ENCODE peak calls at places on chromosomes 5 and 9, in ten cellular contexts. U is activated naive CD4-positive, alpha-beta T cell treated with anti-CD3 and anti-CD28 coated beads, Interleukin-2, amount 50 U/mL, for 72 hours; Y is lower lobe of right lung; L is heart left ventricle; Z is CD4-positive, alpha-beta T cell; Q is activated CD4-positive, alpha-beta T cell treated with anti-CD3 and anti-CD28 coated beads for 36 hours; O is activated CD8-positive, alpha-beta T cell treated with anti-CD3 and anti-CD28 coated beads for 36 hours; T is right cardiac atrium; J is gastrocnemius medialis; P is activated B cell treated with CpG ODN at 0.5 μM for 24 hours. E is an unnamed sample.

GRCh38 chr5:178740926-178741325 is 10.5 kb upstream of the ZNF354A start:
- ATAC-seq in Y (no peak), Q (no peak), L (no peak), J (no peak), T (no peak), O (no peak), P (no peak), Z (no peak), U (no peak), E (no peak)

GRCh38 chr5:2415678-2416077 is 335.8 kb downstream of the IRX2 start:
- ATAC-seq in T (no peak), L (no peak), O (no peak), Y (no peak), Q (no peak), Z (no peak), J (no peak), P (no peak), U (no peak), E (peak)

GRCh38 chr5:142743677-142744441 is 26.3 kb upstream of the ARHGAP26 start:
- ATAC-seq in Z (no peak), Y (no peak), T (peak), U (no peak), Q (no peak), O (no peak), J (peak), L (peak), P (no peak), E (peak)

GRCh38 chr5:15013654-15014463 is 142.3 kb upstream of the ANKH start:
- ATAC-seq in L (peak), Y (peak), P (peak), Z (peak), J (peak), T (peak), O (no peak), Q (no peak), U (peak), E (peak)

GRCh38 chr5:74069741-74070140 is 443.7 kb downstream of the ARHGEF28 start:
- ATAC-seq in Y (no peak), P (no peak), Z (no peak), O (no peak), U (no peak), T (no peak), J (no peak), Q (no peak), L (no peak), E (no peak)

GRCh38 chr5:14869286-14870164 is 2.1 kb downstream of the ANKH start:
- ATAC-seq in Z (peak), L (peak), T (no peak), O (peak), U (peak), Q (peak), P (no peak), Y (no peak), J (peak), E (no peak)

GRCh38 chr5:79257314-79257713 is 21.4 kb downstream of the JMY start:
- ATAC-seq in Y (no peak), Z (no peak), U (no peak), J (no peak), O (no peak), Q (no peak), P (no peak), T (no peak), L (no peak), E (no peak)

GRCh38 chr5:26807231-26808199 is 230.9 kb downstream of the CDH9 start:
- ATAC-seq in U (peak), Z (no peak), Y (peak), J (no peak), P (no peak), O (no peak), T (no peak), L (no peak), Q (no peak), E (no peak)

GRCh38 chr5:173771743-173772406 is 116.3 kb upstream of the CPEB4 start:
- ATAC-seq in J (no peak), L (no peak), P (no peak), T (no peak), U (no peak), Y (no peak), Q (no peak), O (no peak), Z (no peak), E (no peak)

GRCh38 chr5:170291324-170291847 is 6.2 kb downstream of the LCP2 start:
- ATAC-seq in J (no peak), P (no peak), O (peak), Q (peak), U (peak), L (no peak), T (no peak), Z (peak), Y (no peak), E (no peak)

GRCh38 chr5:172775326-172776234 is 4.6 kb upstream of the DUSP1 start:
- ATAC-seq in U (no peak), L (no peak), Y (peak), O (no peak), Q (no peak), J (peak), Z (no peak), T (no peak), P (no peak), E (no peak)

GRCh38 chr9:120612218-120612617 is 32.3 kb upstream of the CDK5RAP2 start:
- ATAC-seq in O (no peak), P (no peak), Q (no peak), T (no peak), J (no peak), U (no peak), Z (no peak), Y (no peak), L (no peak), E (peak)

GRCh38 chr9:17422994-17423680 is 155.7 kb upstream of the SH3GL2 start:
- ATAC-seq in Z (no peak), O (no peak), Y (peak), P (no peak), T (peak), U (no peak), J (no peak), Q (no peak), L (no peak), E (no peak)

GRCh38 chr5:91329273-91329672 is 53.8 kb downstream of the ARRDC3 start:
- ATAC-seq in J (no peak), U (peak), Z (no peak), P (no peak), T (no peak), L (no peak), Y (no peak), Q (peak), O (peak), E (no peak)

GRCh38 chr9:95822583-95823431 is 52.7 kb upstream of the ERCC6L2 start:
- ATAC-seq in T (no peak), Q (peak), P (peak), L (no peak), Y (no peak), U (peak), O (peak), J (no peak), Z (no peak), E (peak)

GRCh38 chr9:135890190-135890861 is 17.0 kb downstream of the CAMSAP1 start:
- ATAC-seq in L (no peak), P (no peak), T (no peak), U (no peak), Z (no peak), J (no peak), Y (no peak), O (no peak), Q (no peak), E (no peak)

GRCh38 chr9:80467632-80468031 is 895.9 kb downstream of the TLE4 start:
- ATAC-seq in T (peak), O (no peak), J (no peak), Q (no peak), P (no peak), Z (no peak), U (no peak), L (no peak), Y (no peak), E (no peak)

GRCh38 chr5:133996683-133997252 is 8.0 kb downstream of the VDAC1 start:
- ATAC-seq in L (no peak), Y (no peak), Z (peak), P (peak), T (no peak), O (no peak), J (no peak), U (no peak), Q (no peak), E (peak)

GRCh38 chr5:142677212-142677611 is 8.7 kb downstream of the FGF1 start:
- ATAC-seq in Q (no peak), J (no peak), O (no peak), Z (no peak), L (no peak), U (no peak), T (no peak), P (no peak), Y (no peak), E (no peak)

GRCh38 chr5:96093340-96093739 is 131.7 kb upstream of the ELL2 start:
- ATAC-seq in U (no peak), O (no peak), J (no peak), P (no peak), Z (no peak), Q (no peak), Y (no peak), T (no peak), L (no peak), E (no peak)

GRCh38 chr5:39113354-39113953 is 39.3 kb upstream of the RICTOR start:
- ATAC-seq in J (no peak), L (no peak), Z (no peak), T (no peak), P (no peak), O (no peak), U (no peak), Y (no peak), Q (no peak), E (no peak)

GRCh38 chr5:113123563-113123962 is 147.0 kb downstream of the DCP2 start:
- ATAC-seq in Z (no peak), L (no peak), Y (no peak), U (no peak), T (no peak), O (no peak), Q (no peak), P (no peak), J (no peak), E (peak)

GRCh38 chr9:38706493-38706892 is 13.4 kb downstream of the FAM240B start:
- ATAC-seq in O (no peak), Y (no peak), J (no peak), L (no peak), T (no peak), Q (no peak), P (no peak), U (no peak), Z (no peak), E (no peak)

GRCh38 chr9:93194584-93194983 is 10.6 kb downstream of the WNK2 start:
- ATAC-seq in P (no peak), U (no peak), Z (no peak), J (no peak), Y (no peak), L (no peak), T (no peak), O (no peak), Q (no peak), E (no peak)

GRCh38 chr5:6734781-6735180 is 21.5 kb downstream of the TENT4A start:
- ATAC-seq in Z (peak), L (no peak), P (no peak), Q (peak), U (peak), O (peak), J (no peak), T (no peak), Y (no peak), E (no peak)

GRCh38 chr5:74017786-74018211 is 391.8 kb downstream of the ARHGEF28 start:
- ATAC-seq in P (no peak), U (no peak), J (no peak), Z (no peak), T (peak), Q (no peak), L (no peak), O (no peak), Y (no peak), E (peak)

E was measured in SK-N-SH treated with all-trans-retinoic acid at 6 μM for 48 hours.